ENCODE peak calls at places on chromosomes 3 and 15, in eight cellular contexts. S is AG10803; A is stimulated activated CD4-positive, alpha-beta T cell treated with anti-CD3 and anti-CD28 coated beads, Interleukin-2, amount 100 ng/mL, for 48 hours; C is stimulated activated CD8-positive, alpha-beta memory T cell treated with anti-CD3 and anti-CD28 coated beads, Interleukin-12 subunit alpha, Interleukin-12 subunit beta, amount 100 ng/mL, for 4 hours; W is AG04450; J is substantia nigra; T is AG08396; R is GM23248. V is an unnamed sample.

GRCh38 chr15:59999558-60000112 is 4.5 kb upstream of the FOXB1 start:
- DNase-seq in R (no peak), C (no peak), W (no peak), T (no peak), A (no peak), J (peak), S (no peak), V (no peak)

GRCh38 chr15:45790325-45790943 is 155.6 kb downstream of the SQOR start:
- DNase-seq in S (peak), R (peak), C (no peak), T (peak), W (no peak), A (no peak), J (no peak), V (no peak)

GRCh38 chr3:46893146-46893748 is 15.7 kb downstream of the PTH1R start:
- DNase-seq in C (no peak), T (no peak), R (no peak), J (peak), A (no peak), S (no peak), W (no peak), V (no peak)

GRCh38 chr15:70436428-70436827 is 326.9 kb downstream of the UACA start:
- DNase-seq in R (no peak), J (no peak), A (no peak), C (no peak), T (no peak), S (no peak), W (no peak), V (no peak)

GRCh38 chr3:52752045-52752660 is 18.6 kb downstream of the NEK4 start:
- DNase-seq in A (no peak), C (no peak), J (no peak), S (peak), R (peak), T (no peak), W (no peak), V (no peak)

GRCh38 chr15:37771462-37771861 is 163.0 kb upstream of the TMCO5A start:
- DNase-seq in W (no peak), J (no peak), S (peak), R (peak), T (no peak), A (no peak), C (no peak), V (no peak)

GRCh38 chr15:59543721-59544547 is 67.6 kb upstream of the GCNT3 start:
- DNase-seq in S (no peak), R (no peak), J (no peak), W (no peak), C (no peak), A (no peak), T (no peak), V (no peak)

GRCh38 chr15:40047413-40048154 is 8.6 kb upstream of the SRP14 start:
- DNase-seq in T (peak), C (peak), J (peak), A (no peak), S (peak), R (peak), W (no peak), V (no peak)

GRCh38 chr3:38713121-38713520 is 63.6 kb upstream of the SCN5A start:
- DNase-seq in T (no peak), J (no peak), W (no peak), R (peak), A (no peak), S (no peak), C (no peak), V (no peak)

GRCh38 chr15:33608714-33609113 is 297.9 kb downstream of the RYR3 start:
- DNase-seq in A (no peak), C (no peak), W (no peak), R (peak), J (peak), T (no peak), S (no peak), V (no peak)

GRCh38 chr3:24154003-24154695 is 209.1 kb downstream of the NR1D2 start:
- DNase-seq in C (no peak), J (no peak), T (no peak), A (no peak), S (no peak), W (no peak), R (peak), V (no peak)

GRCh38 chr3:81910244-81910852 is 148.9 kb upstream of the GBE1 start:
- DNase-seq in R (peak), J (no peak), T (peak), A (no peak), C (no peak), S (peak), W (no peak), V (no peak)

GRCh38 chr3:195040094-195040493 is 230.9 kb downstream of the XXYLT1 start:
- DNase-seq in A (no peak), R (no peak), T (no peak), W (no peak), S (no peak), J (no peak), C (no peak), V (no peak)

GRCh38 chr3:181716916-181717315 is 5.2 kb downstream of the SOX2 start:
- DNase-seq in R (no peak), T (no peak), C (no peak), S (no peak), W (no peak), J (no peak), A (no peak), V (no peak)